ENCODE peak calls at places on chromosomes 12 and 14, in five cellular contexts. K is erythroblast, A is stomach, L is A549, F is ovary. J is an unnamed sample.

GRCh38 chr14:73743431-73743931 is 29.3 kb upstream of the PNMA1 start:
- DNase-seq in K (peak), L (no peak), F (peak), A (no peak), J (peak)

GRCh38 chr12:124162151-124163110 is 132.5 kb upstream of the RFLNA start:
- DNase-seq in L (peak), K (peak), A (peak), F (no peak), J (no peak)

GRCh38 chr12:95243497-95244183 is 26.0 kb downstream of the VEZT start:
- DNase-seq in A (no peak), L (no peak), F (no peak), K (no peak), J (no peak)

GRCh38 chr12:13588574-13588973 is 392.0 kb downstream of the EMP1 start:
- DNase-seq in K (no peak), L (no peak), F (no peak), A (no peak), J (no peak)

GRCh38 chr12:6608592-6609311 is 1.6 kb upstream of the CHD4 start:
- DNase-seq in A (no peak), K (peak), F (peak), L (peak), J (no peak)

GRCh38 chr14:67934851-67935250 is 115.3 kb downstream of the RAD51B start:
- DNase-seq in K (no peak), F (no peak), L (no peak), A (no peak), J (no peak)

GRCh38 chr12:85820117-85820516 is 16.1 kb downstream of the RASSF9 start:
- DNase-seq in A (no peak), F (no peak), L (no peak), K (no peak), J (no peak)

GRCh38 chr14:35297677-35298076 is 5.5 kb downstream of the PSMA6 start:
- DNase-seq in A (no peak), K (no peak), L (no peak), F (no peak), J (no peak)

GRCh38 chr12:106757623-106758348 is 16.7 kb upstream of the RIC8B start:
- DNase-seq in F (no peak), A (no peak), K (no peak), L (no peak), J (no peak)

GRCh38 chr14:90553921-90554336 is 157.1 kb downstream of the CALM1 start:
- DNase-seq in A (no peak), K (no peak), L (no peak), F (no peak), J (no peak)

GRCh38 chr14:88919502-88919901 is 95.1 kb downstream of the TTC8 start:
- DNase-seq in F (no peak), L (peak), K (no peak), A (no peak), J (no peak)

GRCh38 chr12:78210894-78211302 is 380.2 kb downstream of the NAV3 start:
- DNase-seq in K (no peak), L (peak), A (no peak), F (no peak), J (no peak)

GRCh38 chr12:111435661-111436201 is 30.0 kb downstream of the SH2B3 start:
- DNase-seq in K (no peak), L (no peak), F (no peak), A (no peak), J (peak)

GRCh38 chr14:91373591-91374245 is 43.9 kb downstream of the CCDC88C start:
- DNase-seq in F (no peak), K (no peak), L (no peak), A (no peak), J (no peak)

GRCh38 chr12:132640936-132641335 is 22.4 kb downstream of the P2RX2 start:
- DNase-seq in K (no peak), A (no peak), F (no peak), L (no peak), J (no peak)

GRCh38 chr12:46260913-46261476 is 7.8 kb downstream of the SLC38A1 start:
- DNase-seq in L (no peak), K (no peak), F (no peak), A (no peak), J (no peak)

GRCh38 chr14:76924363-76925151 is 98.3 kb downstream of the LRRC74A start:
- DNase-seq in A (no peak), F (no peak), K (no peak), L (peak), J (no peak)

GRCh38 chr12:52335598-52336262 is 14.5 kb upstream of the KRT83 start:
- DNase-seq in L (peak), K (no peak), A (peak), F (no peak), J (peak)

GRCh38 chr12:30010071-30011052 is 226.6 kb upstream of the TMTC1 start:
- DNase-seq in L (no peak), A (no peak), K (no peak), F (no peak), J (no peak)

GRCh38 chr12:32332446-32332845 is 66.9 kb upstream of the FGD4 start:
- DNase-seq in A (no peak), K (no peak), L (no peak), F (no peak), J (no peak)

GRCh38 chr14:36820111-36820709 is 158.6 kb downstream of the PAX9 start:
- DNase-seq in K (no peak), A (no peak), F (no peak), L (peak), J (no peak)

GRCh38 chr14:61562321-61563161 is 132.8 kb upstream of the HIF1A start:
- DNase-seq in A (no peak), L (peak), K (peak), F (no peak), J (no peak)

GRCh38 chr12:49369723-49370145 is 2.5 kb downstream of the SPATS2 start:
- DNase-seq in F (no peak), L (peak), K (peak), A (peak), J (peak)

GRCh38 chr14:93006484-93007128 is 83.7 kb downstream of the CHGA start:
- DNase-seq in K (no peak), L (no peak), F (no peak), A (no peak), J (no peak)

GRCh38 chr12:88026196-88026595 is 3.0 kb downstream of the C12orf50 start:
- DNase-seq in F (no peak), A (no peak), K (no peak), L (no peak), J (no peak)

GRCh38 chr14:30906752-30907658 is 32.6 kb downstream of the COCH start:
- DNase-seq in A (no peak), L (peak), F (no peak), K (peak), J (no peak)

GRCh38 chr14:69543341-69544249 is 31.1 kb downstream of the CCDC177 start:
- DNase-seq in L (peak), K (peak), F (no peak), A (peak), J (peak)

GRCh38 chr12:119006749-119007148 is 25.4 kb downstream of the SRRM4 start:
- DNase-seq in F (no peak), K (no peak), L (no peak), A (no peak), J (no peak)

GRCh38 chr12:120980800-120981368 is 2.5 kb downstream of the HNF1A start:
- DNase-seq in A (peak), K (no peak), L (peak), F (no peak), J (peak)
- TF ChIP-seq POLR2A in A (no peak), K (no peak), L (peak), F (no peak), J (peak)

GRCh38 chr12:9646794-9647622 is 22.5 kb upstream of the CLEC2D start:
- DNase-seq in K (peak), A (no peak), L (peak), F (no peak), J (no peak)

GRCh38 chr12:9648701-9649531 is 20.6 kb upstream of the CLEC2D start:
- DNase-seq in K (peak), L (no peak), F (no peak), A (no peak), J (no peak)

GRCh38 chr12:9651265-9651729 is 18.2 kb upstream of the CLEC2D start:
- DNase-seq in K (peak), L (no peak), A (no peak), F (no peak), J (no peak)

GRCh38 chr12:9649532-9649940 is 20.0 kb upstream of the CLEC2D start:
- DNase-seq in F (no peak), A (no peak), K (no peak), L (no peak), J (peak)

DNA sequence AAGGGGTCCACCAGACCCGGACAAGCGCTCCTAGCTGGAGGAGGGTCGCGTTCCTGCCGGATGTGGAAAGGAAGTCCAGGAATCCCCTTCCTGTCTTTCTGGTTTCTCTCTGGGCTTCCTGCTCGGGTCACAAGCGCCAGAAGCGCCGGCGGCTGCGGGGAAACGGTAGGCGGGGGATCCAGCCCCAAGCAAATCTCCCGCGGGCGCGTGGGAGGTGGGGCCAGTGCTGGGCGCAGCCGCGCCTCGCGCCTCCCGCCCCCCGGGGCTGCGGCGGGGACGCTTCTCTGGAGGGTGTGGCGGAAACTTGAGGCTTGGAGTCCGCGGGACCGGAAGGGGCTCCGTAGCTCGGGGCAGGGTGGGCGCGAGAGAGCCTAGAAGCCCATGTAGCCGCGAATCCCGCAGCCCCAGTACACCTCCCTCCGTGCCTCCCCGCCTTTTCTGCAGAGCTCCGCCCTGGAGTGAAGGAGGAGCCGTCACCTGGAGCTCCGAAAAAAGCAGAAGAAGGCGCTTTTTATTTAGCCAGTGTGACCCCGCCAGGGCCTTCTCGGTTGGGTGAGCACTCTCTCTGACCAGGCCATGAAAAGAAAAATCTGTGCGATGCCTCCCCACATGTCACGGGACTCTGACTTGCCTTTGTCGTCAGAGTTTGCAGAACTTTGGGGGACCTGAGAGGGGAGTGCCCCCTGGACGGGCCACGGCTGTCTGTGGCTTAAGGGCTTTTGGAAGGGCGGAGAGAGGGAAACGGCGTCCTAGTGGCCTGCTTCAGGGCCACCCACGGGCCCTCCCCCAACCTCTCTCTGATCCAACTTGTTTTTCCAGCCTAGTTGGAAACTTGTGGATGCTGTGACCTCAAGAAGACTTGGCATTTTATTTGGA is 21.4 kb upstream of the CLEC2D start:
- DNase-seq in K (peak), F (peak), A (peak), L (peak), J (peak)
- TF ChIP-seq POLR2A in K (peak), F (peak), A (peak), L (peak), J (no peak)

DNA sequence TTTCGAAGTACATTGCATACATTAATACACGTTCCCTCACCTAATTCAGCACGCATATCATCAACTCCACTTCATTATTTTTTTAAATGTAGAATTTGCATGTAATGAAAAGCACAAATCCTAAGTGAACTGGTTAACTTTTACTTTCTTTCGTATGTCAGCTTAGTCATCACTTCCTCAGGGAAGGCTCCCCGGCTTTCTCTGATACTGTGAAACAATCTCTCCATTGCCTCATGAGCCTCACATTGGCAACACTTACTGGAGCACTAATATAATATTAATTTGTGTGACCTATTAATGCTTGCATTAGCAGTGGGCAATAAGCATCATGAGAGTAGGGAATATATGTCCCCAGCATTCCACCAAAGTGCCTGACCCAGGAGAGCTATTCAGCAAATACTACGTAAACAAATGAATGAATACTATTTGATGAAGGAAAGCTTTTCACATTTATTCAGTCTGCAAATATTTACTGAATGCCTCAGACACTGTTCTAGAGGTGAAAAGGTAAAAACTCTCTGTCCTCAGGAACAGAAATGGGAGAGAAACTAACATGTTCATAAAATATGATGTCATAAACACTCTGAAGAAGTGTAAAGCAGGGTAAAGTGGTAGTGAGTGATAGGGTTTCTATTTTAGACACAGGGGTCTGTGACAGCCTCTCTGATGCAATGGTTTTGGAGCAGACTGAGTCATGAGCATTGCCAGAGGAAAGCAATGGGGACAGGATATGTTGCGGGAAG is 327.5 kb upstream of the DIO2 start:
- DNase-seq in F (no peak), K (no peak), L (peak), A (no peak), J (no peak)
- TF ChIP-seq POLR2A in F (no peak), K (no peak), L (no peak), A (no peak), J (no peak)

GRCh38 chr14:24081739-24082204 is 10.4 kb downstream of the CPNE6 start:
- DNase-seq in K (no peak), A (no peak), L (no peak), F (no peak), J (no peak)
- TF ChIP-seq POLR2A in K (no peak), A (no peak), L (no peak), F (no peak), J (no peak)

DNA sequence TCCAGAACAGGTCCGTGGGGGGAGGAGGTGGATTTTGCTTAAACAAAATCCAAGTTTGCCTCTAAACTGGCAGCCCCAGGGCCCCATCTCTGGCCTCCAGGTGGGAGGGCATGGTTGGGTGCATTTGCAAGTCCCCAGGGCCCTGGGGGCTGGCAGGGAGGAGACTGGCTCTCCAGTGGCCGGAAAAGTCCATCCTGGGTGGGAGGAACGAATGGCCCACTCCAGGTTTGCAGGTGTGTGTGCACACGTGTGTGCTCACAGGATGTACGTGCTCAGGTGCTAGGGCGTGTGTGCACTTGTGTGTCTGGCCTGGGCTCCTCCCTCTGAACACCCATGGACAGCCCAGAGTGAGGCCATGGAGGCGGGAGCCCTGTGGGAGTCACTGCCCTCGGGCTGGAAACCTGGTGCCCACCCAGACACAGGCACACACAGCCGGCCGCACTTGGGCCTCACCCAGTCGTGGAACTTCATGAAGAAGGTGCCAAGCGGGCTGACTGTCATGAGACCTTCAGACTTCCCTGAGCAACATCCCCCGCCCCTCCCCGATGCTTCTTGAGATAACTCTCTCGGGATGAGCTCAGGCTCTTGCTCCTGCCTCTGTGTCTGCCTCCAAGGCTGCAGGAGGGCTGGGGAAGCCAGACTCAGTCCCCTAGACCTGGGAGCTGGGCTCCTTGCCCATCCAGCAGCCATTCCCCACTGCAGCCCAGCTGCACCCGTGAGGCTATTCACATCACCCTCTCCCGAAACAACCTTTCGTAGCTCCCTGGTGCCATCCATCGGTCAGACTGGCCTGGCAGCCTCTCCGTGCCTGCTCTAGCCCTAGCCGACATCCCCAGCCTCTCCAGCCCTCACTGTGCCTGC is 9.4 kb downstream of the AHNAK2 start:
- DNase-seq in F (peak), A (no peak), L (peak), K (no peak), J (peak)
- TF ChIP-seq POLR2A in F (no peak), A (no peak), L (no peak), K (no peak), J (no peak)

DNA sequence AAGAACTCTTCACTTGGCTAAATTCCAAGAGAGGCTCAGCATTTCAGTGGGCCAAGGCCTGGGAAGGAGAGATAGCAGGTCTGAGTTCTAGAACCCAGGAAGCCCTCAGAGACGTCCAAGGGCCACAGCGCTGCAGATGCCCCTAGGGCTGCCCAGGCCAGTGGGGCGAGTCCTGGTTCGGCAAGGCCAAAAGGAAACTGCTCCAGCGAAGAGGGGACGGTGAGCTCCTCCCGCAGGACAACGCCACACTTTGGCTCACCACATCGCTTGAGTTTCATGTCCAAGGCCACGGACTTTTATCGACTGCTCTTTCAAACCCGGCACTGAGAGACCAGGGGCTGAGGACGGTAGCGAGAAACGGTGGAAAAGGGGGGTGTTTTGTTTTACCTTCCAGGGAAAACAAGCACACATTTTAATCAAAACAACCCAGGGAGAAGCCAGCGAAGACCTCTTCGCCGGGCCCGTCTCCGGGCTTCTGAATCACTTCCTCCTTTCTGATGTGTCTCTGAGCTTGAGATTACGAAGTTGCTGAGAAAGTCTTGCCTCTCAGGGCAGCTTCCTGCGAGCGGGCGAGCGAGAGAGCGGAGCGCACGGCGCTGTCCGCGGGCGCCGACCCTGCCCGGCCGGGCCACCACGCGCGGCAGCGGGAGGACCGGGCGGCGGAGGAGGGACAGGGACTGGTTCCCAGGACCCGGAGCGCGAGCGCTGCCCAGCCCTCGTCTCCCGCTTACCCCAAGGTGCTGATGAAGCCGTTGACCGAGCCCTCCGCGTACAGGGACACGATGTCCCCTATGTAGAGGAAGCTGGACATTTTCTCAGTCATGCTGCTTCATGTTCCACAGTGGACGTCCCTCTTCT is 806 bp downstream of the ITPR2 start:
- DNase-seq in A (peak), K (peak), L (peak), F (peak), J (peak)
- TF ChIP-seq POLR2A in A (no peak), K (peak), L (no peak), F (peak), J (peak)

J was measured in Peyer's patch.